ENCODE peak calls at places on chromosomes 11 and 22, in four cellular contexts. C, Z, V and K are unnamed samples.

GRCh38 chr22:50625568-50626313 is 2.2 kb downstream of the ARSA start:
- DNase-seq in C (no peak), Z (no peak), V (no peak), K (no peak)

GRCh38 chr11:70603756-70604211 is 205.5 kb downstream of the CTTN start:
- DNase-seq in C (peak), Z (no peak), V (no peak), K (no peak)

GRCh38 chr11:72524711-72525110 is 90.4 kb upstream of the CLPB start:
- DNase-seq in C (peak), Z (peak), V (no peak), K (peak)

GRCh38 chr11:12871251-12871650 is 137.9 kb upstream of the RASSF10 start:
- DNase-seq in C (no peak), Z (peak), V (no peak), K (no peak)

GRCh38 chr11:32255876-32256275 is 165.0 kb downstream of the RCN1 start:
- DNase-seq in C (no peak), Z (no peak), V (no peak), K (no peak)

GRCh38 chr11:62621027-62621566 is 689 bp downstream of the B3GAT3 start:
- DNase-seq in C (no peak), Z (no peak), V (no peak), K (no peak)

GRCh38 chr22:35334010-35334409 is 34.3 kb downstream of the TOM1 start:
- DNase-seq in C (no peak), Z (no peak), V (no peak), K (no peak)

GRCh38 chr11:65615950-65616574 is 486 bp downstream of the PCNX3 start:
- DNase-seq in C (no peak), Z (peak), V (no peak), K (no peak)

GRCh38 chr11:128720522-128720985 is 26.7 kb downstream of the FLI1 start:
- DNase-seq in C (no peak), Z (no peak), V (no peak), K (no peak)

GRCh38 chr11:94768602-94769511 is 701 bp downstream of the AMOTL1 start:
- DNase-seq in C (peak), Z (peak), V (peak), K (peak)

GRCh38 chr22:32378703-32379272 is 21.1 kb downstream of the RFPL3 start:
- DNase-seq in C (peak), Z (peak), V (no peak), K (peak)

GRCh38 chr11:63698976-63699733 is 17.9 kb downstream of the RTN3 start:
- DNase-seq in C (no peak), Z (no peak), V (no peak), K (no peak)

GRCh38 chr11:132036751-132037466 is 666.5 kb downstream of the NTM start:
- DNase-seq in C (no peak), Z (no peak), V (no peak), K (no peak)

GRCh38 chr22:27801616-27802388 is at the start of gene MN1:
- DNase-seq in C (no peak), Z (peak), V (peak), K (no peak)

GRCh38 chr22:26057731-26058130 is 111.5 kb upstream of the SEZ6L start:
- DNase-seq in C (no peak), Z (no peak), V (no peak), K (no peak)

GRCh38 chr22:20125201-20126174 is 6.1 kb upstream of the ZDHHC8 start:
- DNase-seq in C (no peak), Z (no peak), V (no peak), K (no peak)

GRCh38 chr11:76670475-76671235 is at the start of gene LRRC32:
- DNase-seq in C (no peak), Z (no peak), V (peak), K (no peak)

GRCh38 chr22:46546466-46547178 is 9.2 kb upstream of the CELSR1 start:
- DNase-seq in C (peak), Z (peak), V (no peak), K (peak)

GRCh38 chr11:115317428-115318185 is 186.6 kb downstream of the CADM1 start:
- DNase-seq in C (peak), Z (no peak), V (no peak), K (peak)

GRCh38 chr11:113189909-113190667 is 124.3 kb upstream of the TTC12 start:
- DNase-seq in C (peak), Z (peak), V (no peak), K (peak)

GRCh38 chr22:33854724-33855123 is 65.6 kb downstream of the LARGE1 start:
- DNase-seq in C (no peak), Z (no peak), V (no peak), K (no peak)

GRCh38 chr11:76329084-76329648 is 51.8 kb downstream of the THAP12 start:
- DNase-seq in C (peak), Z (peak), V (no peak), K (no peak)

GRCh38 chr22:17772249-17772962 is 1.9 kb downstream of the BID start:
- DNase-seq in C (peak), Z (peak), V (no peak), K (peak)

GRCh38 chr11:68014157-68014965 is 4.2 kb downstream of the ALDH3B1 start:
- DNase-seq in C (peak), Z (peak), V (no peak), K (peak)

GRCh38 chr22:27088026-27088425 is 430.6 kb downstream of the MIAT start:
- DNase-seq in C (peak), Z (peak), V (no peak), K (no peak)

GRCh38 chr11:33490842-33491370 is 209.7 kb downstream of the C11orf91 start:
- DNase-seq in C (no peak), Z (no peak), V (no peak), K (peak)

GRCh38 chr11:4060182-4060923 is 34.2 kb upstream of the RRM1 start:
- DNase-seq in C (no peak), Z (no peak), V (no peak), K (no peak)

GRCh38 chr22:49997221-49997599 is 15.4 kb downstream of the IL17REL start:
- DNase-seq in C (no peak), Z (no peak), V (no peak), K (no peak)

GRCh38 chr11:83063073-83063754 is 8.5 kb downstream of the RAB30 start:
- DNase-seq in C (peak), Z (peak), V (no peak), K (peak)

GRCh38 chr11:33525789-33526188 is 174.8 kb downstream of the C11orf91 start:
- DNase-seq in C (no peak), Z (no peak), V (no peak), K (no peak)